ENCODE peak calls at places on chromosomes 3 and 15, in four cellular contexts. X, D, W and U are unnamed samples.
A peak's percentile ranks its signal among the peaks of the same experiment; 100 is the strongest.

GRCh38 chr3:57949779-57950618 is 58.2 kb upstream of the FLNB start:
- DNase-seq in X (no peak), D (no peak), W (peak; percentile 45), U (peak; percentile 67)

GRCh38 chr3:123090700-123091585 is 24.1 kb downstream of the PDIA5 start:
- DNase-seq in X (no peak), D (no peak), W (no peak), U (no peak)

GRCh38 chr3:124730920-124731297 is 657 bp downstream of the UMPS start:
- DNase-seq in X (no peak), D (no peak), W (no peak), U (no peak)

GRCh38 chr3:65778966-65779365 is 259.8 kb downstream of the MAGI1 start:
- DNase-seq in X (no peak), D (no peak), W (no peak), U (no peak)

GRCh38 chr3:88626426-88627120 is 476.8 kb downstream of the C3orf38 start:
- DNase-seq in X (no peak), D (no peak), W (no peak), U (no peak)

GRCh38 chr15:96916750-96917149 is 586.2 kb downstream of the NR2F2 start:
- DNase-seq in X (no peak), D (no peak), W (no peak), U (no peak)

GRCh38 chr3:10780922-10781321 is 35.1 kb upstream of the SLC6A11 start:
- DNase-seq in X (no peak), D (no peak), W (no peak), U (no peak)

GRCh38 chr3:124848300-124848699 is 38.9 kb downstream of the ITGB5 start:
- DNase-seq in X (no peak), D (no peak), W (no peak), U (no peak)

GRCh38 chr15:58528197-58528870 is 96.5 kb downstream of the LIPC start:
- DNase-seq in X (peak; percentile 48), D (no peak), W (no peak), U (no peak)

GRCh38 chr15:100860829-100861510 is 18.7 kb upstream of the ALDH1A3 start:
- DNase-seq in X (no peak), D (no peak), W (no peak), U (no peak)

GRCh38 chr3:195752538-195753331 is 32.0 kb downstream of the MUC20 start:
- DNase-seq in X (no peak), D (no peak), W (peak; percentile 42), U (no peak)

GRCh38 chr3:47251689-47252088 is 30.9 kb downstream of the KIF9 start:
- DNase-seq in X (no peak), D (no peak), W (peak; percentile 37), U (no peak)

GRCh38 chr3:150170843-150171513 is 200.3 kb upstream of the PFN2 start:
- DNase-seq in X (no peak), D (no peak), W (no peak), U (no peak)

GRCh38 chr15:91275844-91276243 is 175.8 kb downstream of the SV2B start:
- DNase-seq in X (no peak), D (no peak), W (no peak), U (no peak)

GRCh38 chr3:55559651-55560423 is 72.7 kb upstream of the WNT5A start:
- DNase-seq in X (no peak), D (no peak), W (no peak), U (no peak)

GRCh38 chr3:187243933-187244564 is 46.8 kb downstream of the RTP1 start:
- DNase-seq in X (no peak), D (no peak), W (no peak), U (no peak)

GRCh38 chr15:31586841-31587240 is 260.2 kb downstream of the KLF13 start:
- DNase-seq in X (no peak), D (no peak), W (no peak), U (no peak)

DNA sequence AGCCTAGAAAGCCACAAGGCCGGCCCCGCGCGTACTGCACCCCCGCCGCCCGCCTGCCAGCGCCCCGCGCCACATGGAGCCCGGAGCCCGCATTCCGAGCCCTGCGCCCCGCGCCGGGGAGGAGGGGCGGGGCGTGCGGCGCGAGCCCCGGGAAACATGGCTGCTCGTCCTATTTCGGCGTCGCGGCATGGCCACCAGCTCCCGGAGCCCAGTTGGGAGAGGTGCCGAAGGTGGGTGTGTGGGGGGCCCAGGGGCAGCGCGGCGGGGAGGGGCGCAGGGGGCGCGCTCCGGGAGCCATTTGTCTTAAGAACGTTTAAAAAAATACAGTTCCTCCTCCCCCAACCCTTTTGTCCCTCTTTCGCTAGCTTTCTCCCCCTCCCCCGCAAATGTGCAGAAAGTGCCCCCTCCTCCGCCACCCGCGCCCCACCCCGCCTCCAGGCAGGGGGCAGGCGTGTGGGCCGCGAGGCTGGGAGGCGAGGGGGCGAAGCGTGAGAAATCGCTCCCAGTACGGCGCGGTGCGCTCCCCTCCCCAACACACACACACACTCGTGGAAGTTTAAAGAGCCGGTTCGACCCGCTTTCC is 2.5 kb downstream of the ANP32A start:
- DNase-seq in X (peak; percentile 72), D (peak; percentile 44), W (peak; percentile 92), U (peak; percentile 77)
- TF ChIP-seq POLR2A in X (peak; percentile 28), D (peak; percentile 85), W (peak; percentile 30), U (peak; percentile 53)

GRCh38 chr3:197597335-197597734 is 41.6 kb upstream of the BDH1 start:
- DNase-seq in X (no peak), D (no peak), W (no peak), U (no peak)
- TF ChIP-seq POLR2AphosphoS5 in X (no peak), D (no peak), W (no peak), U (no peak)

DNA sequence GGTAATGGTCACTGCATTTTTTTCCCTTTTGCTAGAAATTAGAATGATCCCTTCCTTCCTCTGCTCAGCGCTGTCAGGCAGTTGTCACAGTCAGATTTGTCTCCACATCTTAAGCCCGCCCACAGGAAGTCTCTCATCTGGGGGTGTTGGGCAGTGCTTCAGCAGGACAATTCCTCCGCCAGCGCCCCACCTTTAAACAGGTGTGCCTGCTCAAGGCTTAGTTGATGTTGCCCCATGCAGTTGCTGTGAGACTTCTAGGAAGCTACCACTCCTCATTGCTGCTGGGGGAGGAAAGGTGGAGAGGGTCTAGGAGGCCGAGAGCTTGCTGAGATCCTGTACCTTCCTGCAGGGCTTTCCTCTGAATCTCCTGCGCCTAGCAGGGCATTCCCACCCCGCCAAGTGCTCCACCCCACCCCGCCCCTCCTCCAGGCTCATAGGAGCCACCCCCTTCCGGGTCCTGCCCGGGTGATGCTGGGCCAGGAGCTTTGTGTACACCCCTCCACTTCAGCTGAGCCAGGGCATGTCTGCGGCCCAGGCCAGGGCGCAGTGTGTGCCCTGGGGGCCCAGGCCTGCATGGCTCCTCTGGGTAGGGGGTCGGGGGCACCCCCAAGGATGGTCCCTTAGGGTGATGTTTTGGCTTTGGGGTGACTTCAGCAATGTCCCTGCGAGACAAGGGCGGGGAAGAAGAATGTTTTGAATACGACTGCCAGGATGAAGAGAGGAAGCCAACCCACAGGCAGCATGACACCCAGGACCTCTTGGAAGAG is 68.7 kb downstream of the TRAK1 start:
- DNase-seq in X (peak; percentile 58), D (peak; percentile 23), W (peak; percentile 77), U (peak; percentile 36)
- TF ChIP-seq POLR2A in X (no peak), D (no peak), W (no peak), U (no peak)

DNA sequence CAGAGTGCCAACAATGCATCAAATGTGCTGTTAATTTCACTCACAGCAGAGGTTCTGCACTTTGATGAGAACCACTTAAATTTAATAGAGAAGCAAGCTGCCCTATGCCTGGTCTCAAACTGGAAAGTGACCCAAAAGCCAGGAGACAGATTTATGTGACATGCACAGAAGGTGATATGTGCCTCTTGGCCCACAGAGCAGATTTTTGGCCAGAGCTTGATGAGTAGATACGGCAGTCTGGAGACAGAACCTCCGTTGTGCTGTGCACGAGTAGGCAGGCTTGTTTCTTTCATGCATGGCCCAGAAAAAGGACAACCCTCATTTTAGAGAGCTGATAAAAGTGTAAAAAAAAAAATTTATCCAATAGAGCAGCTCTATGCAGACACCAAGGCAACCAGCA is 423.0 kb downstream of the CNTN6 start:
- DNase-seq in X (no peak), D (no peak), W (no peak), U (no peak)
- TF ChIP-seq POLR2AphosphoS5 in X (no peak), D (no peak), W (no peak), U (no peak)

GRCh38 chr15:78868366-78868765 is 4.3 kb upstream of the MORF4L1 start:
- DNase-seq in X (no peak), D (no peak), W (no peak), U (no peak)

GRCh38 chr15:78875107-78875914 is 2.6 kb downstream of the MORF4L1 start:
- DNase-seq in X (no peak), D (no peak), W (no peak), U (no peak)

GRCh38 chr15:78873796-78874761 is 1.4 kb downstream of the MORF4L1 start:
- DNase-seq in X (no peak), D (no peak), W (peak; percentile 81), U (no peak)

GRCh38 chr15:78872972-78873795 is 494 bp downstream of the MORF4L1 start:
- DNase-seq in X (peak; percentile 71), D (peak; percentile 60), W (peak; percentile 96), U (peak; percentile 91)

DNA sequence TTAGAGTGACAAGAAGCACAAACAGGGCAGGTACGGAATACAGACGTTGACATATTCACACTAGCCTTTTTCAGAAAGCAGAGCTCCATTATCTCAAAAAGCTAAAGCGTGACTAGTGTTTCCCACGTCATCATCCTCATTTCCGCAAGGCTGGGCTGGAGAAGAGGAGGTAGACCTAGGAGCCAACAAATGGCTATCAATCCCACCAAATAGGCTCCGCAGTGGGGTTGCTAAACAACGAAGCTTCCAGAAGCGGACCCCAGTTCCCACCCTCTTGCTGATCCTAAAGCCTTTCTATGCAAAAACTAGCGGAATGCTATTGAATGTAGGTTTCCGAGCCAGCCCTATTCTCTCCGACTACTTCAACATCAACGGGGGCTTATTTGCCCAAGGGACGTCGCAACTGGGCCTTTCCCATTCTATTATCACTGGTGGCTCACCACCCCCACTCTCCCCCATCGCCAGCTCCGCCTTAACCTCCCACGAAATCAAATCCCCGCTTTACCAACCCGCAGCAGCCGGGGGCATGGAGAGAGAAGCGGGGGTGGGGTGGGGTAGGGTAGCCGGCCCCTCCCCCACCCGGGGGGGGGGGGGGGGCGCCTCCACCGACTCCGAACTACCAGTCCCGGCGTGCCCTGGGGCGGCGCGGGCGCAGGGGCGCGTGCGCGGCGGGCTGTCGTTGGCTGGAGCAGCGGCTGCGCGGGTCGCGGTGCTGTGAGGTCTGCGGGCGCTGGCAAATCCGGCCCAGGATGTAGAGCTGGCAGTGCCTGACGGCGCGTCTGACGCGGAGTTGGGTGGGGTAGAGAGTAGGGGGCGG is at the start of gene MORF4L1:
- DNase-seq in X (peak; percentile 97), D (peak; percentile 93), W (peak; percentile 99), U (peak; percentile 99)
- TF ChIP-seq POLR2A in X (no peak), D (no peak), W (peak; percentile 68), U (no peak)

GRCh38 chr15:97977734-97978133 is 17.2 kb downstream of the ARRDC4 start:
- DNase-seq in X (no peak), D (no peak), W (no peak), U (no peak)

GRCh38 chr15:97976766-97977503 is 16.4 kb downstream of the ARRDC4 start:
- DNase-seq in X (no peak), D (no peak), W (no peak), U (no peak)

GRCh38 chr15:97978408-97979130 is 18.1 kb downstream of the ARRDC4 start:
- DNase-seq in X (no peak), D (no peak), W (no peak), U (peak; percentile 80)

GRCh38 chr15:97979131-97979502 is 18.6 kb downstream of the ARRDC4 start:
- DNase-seq in X (no peak), D (no peak), W (no peak), U (no peak)

DNA sequence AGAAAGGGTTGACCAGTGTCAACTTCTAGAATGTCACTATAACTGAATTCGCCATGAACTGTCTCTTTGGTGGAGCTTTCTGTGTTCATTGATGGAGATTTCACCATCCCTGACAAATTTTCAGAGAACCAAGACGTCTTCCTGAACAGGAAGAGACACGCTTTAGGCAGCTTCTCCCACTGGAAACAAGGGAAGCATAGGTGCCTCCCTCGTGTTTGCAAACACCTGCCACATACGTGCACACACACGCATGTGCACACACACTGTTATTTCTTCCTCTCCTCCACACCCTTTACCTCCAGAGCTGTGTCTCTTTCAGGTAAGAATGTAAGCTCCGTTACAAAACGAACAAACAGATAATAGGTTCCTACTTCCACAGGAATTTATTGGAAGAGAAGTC is 15.6 kb downstream of the ARRDC4 start:
- DNase-seq in X (no peak), D (no peak), W (no peak), U (no peak)
- TF ChIP-seq POLR2AphosphoS5 in X (no peak), D (no peak), W (no peak), U (no peak)